ENCODE peak calls at places on chromosomes 13 and 19, in four cellular contexts. A is omental fat pad, E is Caco-2, S is heart right ventricle. O is an unnamed sample.
A peak's percentile ranks its signal among the peaks of the same experiment; 100 is the strongest.

GRCh38 chr13:33676700-33677048 is 141.3 kb upstream of the RFC3 start:
- DNase-seq in E (peak; percentile 69), A (no peak), S (peak; percentile 30), O (peak; percentile 12)

GRCh38 chr19:28594737-28595136 is 618.2 kb downstream of the UQCRFS1 start:
- DNase-seq in A (no peak), E (no peak), S (no peak), O (no peak)

GRCh38 chr19:42596391-42597071 is 1.8 kb upstream of the CEACAM8 start:
- DNase-seq in S (peak; percentile 24), A (no peak), E (no peak), O (peak; percentile 43)

GRCh38 chr13:113598481-113598880 is 13.9 kb downstream of the TFDP1 start:
- DNase-seq in E (peak; percentile 12), A (no peak), S (no peak), O (no peak)

GRCh38 chr13:48333976-48334375 is 30.4 kb downstream of the RB1 start:
- DNase-seq in S (no peak), A (no peak), E (no peak), O (no peak)

GRCh38 chr13:50376895-50377575 is 361.8 kb downstream of the KCNRG start:
- DNase-seq in S (no peak), A (no peak), E (peak; percentile 44), O (no peak)

GRCh38 chr13:30051531-30052060 is 201.2 kb upstream of the UBL3 start:
- DNase-seq in E (no peak), A (no peak), S (no peak), O (no peak)

GRCh38 chr13:45705936-45706335 is 3.8 kb downstream of the CBY2 start:
- DNase-seq in S (no peak), A (no peak), E (no peak), O (no peak)

GRCh38 chr13:47680752-47681151 is 320.3 kb downstream of the SUCLA2 start:
- DNase-seq in E (no peak), S (no peak), A (no peak), O (no peak)

GRCh38 chr19:7961930-7962626 is 18.6 kb upstream of the TIMM44 start:
- DNase-seq in S (no peak), E (no peak), A (no peak), O (no peak)

GRCh38 chr13:113616991-113617749 is 32.6 kb downstream of the TFDP1 start:
- DNase-seq in S (no peak), A (no peak), E (no peak), O (no peak)

GRCh38 chr13:44165172-44165894 is 208.3 kb upstream of the SERP2 start:
- DNase-seq in E (no peak), A (no peak), S (no peak), O (no peak)

GRCh38 chr13:52003551-52003950 is 7.7 kb downstream of the ATP7B start:
- DNase-seq in E (peak; percentile 58), S (no peak), A (no peak), O (no peak)

GRCh38 chr13:49495783-49496762 is at the start of gene PHF11:
- DNase-seq in E (peak; percentile 37), A (peak; percentile 45), S (peak; percentile 79), O (peak; percentile 94)

GRCh38 chr13:73598021-73598712 is 536.0 kb downstream of the KLF12 start:
- DNase-seq in E (no peak), A (no peak), S (no peak), O (no peak)

GRCh38 chr13:28325022-28325421 is 169.9 kb downstream of the FLT1 start:
- DNase-seq in E (no peak), A (no peak), S (no peak), O (no peak)

GRCh38 chr13:93227280-93227905 is 786 bp downstream of the GPC6 start:
- DNase-seq in A (no peak), E (no peak), S (no peak), O (no peak)

GRCh38 chr19:34960103-34960805 is 3.8 kb downstream of the ZNF792 start:
- DNase-seq in S (no peak), A (no peak), E (no peak), O (no peak)

GRCh38 chr13:63024458-63024857 is 1608.8 kb upstream of the PCDH20 start:
- DNase-seq in E (no peak), A (no peak), S (no peak), O (no peak)

GRCh38 chr13:30143671-30144400 is 163.5 kb downstream of the KATNAL1 start:
- DNase-seq in E (no peak), A (no peak), S (no peak), O (peak; percentile 62)

GRCh38 chr13:27607125-27607524 is 13.2 kb downstream of the LNX2 start:
- DNase-seq in A (no peak), E (no peak), S (no peak), O (no peak)

GRCh38 chr19:40466219-40467006 is at the start of gene SPTBN4:
- DNase-seq in S (peak; percentile 41), E (no peak), A (peak; percentile 42), O (peak; percentile 92)
- TF ChIP-seq CTCF in S (no peak), E (no peak), A (no peak), O (no peak)

DNA sequence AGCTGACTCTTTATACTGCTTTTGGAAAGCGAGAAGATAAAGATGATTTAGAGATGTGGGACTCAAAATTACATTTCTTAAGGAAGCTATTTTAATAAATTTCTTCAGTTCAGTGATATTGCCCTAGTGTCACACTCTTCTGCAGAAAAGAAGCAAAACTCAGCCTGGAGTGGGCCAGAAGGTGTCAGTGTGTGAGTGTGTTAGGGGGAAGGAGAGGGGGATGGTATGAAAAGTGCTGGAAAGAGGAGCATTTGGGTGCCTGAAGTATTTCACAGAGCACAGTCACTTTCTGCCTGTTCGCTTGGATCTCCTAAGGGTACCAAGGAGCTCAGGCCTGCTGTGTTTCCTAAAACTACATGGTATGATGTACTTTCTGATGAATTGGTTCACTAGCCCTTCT is 84.5 kb upstream of the FRY start:
- DNase-seq in S (no peak), E (no peak), A (no peak), O (no peak)
- TF ChIP-seq CTCF in S (no peak), E (no peak), A (no peak), O (no peak)

GRCh38 chr19:44943801-44944249 is 1.8 kb downstream of the APOC4 start:
- DNase-seq in A (no peak), S (peak; percentile 25), E (no peak), O (no peak)
- TF ChIP-seq CTCF in A (no peak), S (no peak), E (no peak), O (no peak)

GRCh38 chr19:15123900-15124299 is 16.7 kb downstream of the SYDE1 start:
- DNase-seq in S (peak; percentile 83), E (no peak), A (no peak), O (no peak)

GRCh38 chr19:15123031-15123890 is 16.1 kb downstream of the SYDE1 start:
- DNase-seq in E (no peak), A (no peak), S (no peak), O (no peak)

GRCh38 chr19:15126511-15126910 is 19.3 kb downstream of the SYDE1 start:
- DNase-seq in A (no peak), E (no peak), S (no peak), O (no peak)

GRCh38 chr19:15124572-15125231 is 17.5 kb downstream of the SYDE1 start:
- DNase-seq in S (no peak), E (peak; percentile 51), A (no peak), O (peak; percentile 27)

DNA sequence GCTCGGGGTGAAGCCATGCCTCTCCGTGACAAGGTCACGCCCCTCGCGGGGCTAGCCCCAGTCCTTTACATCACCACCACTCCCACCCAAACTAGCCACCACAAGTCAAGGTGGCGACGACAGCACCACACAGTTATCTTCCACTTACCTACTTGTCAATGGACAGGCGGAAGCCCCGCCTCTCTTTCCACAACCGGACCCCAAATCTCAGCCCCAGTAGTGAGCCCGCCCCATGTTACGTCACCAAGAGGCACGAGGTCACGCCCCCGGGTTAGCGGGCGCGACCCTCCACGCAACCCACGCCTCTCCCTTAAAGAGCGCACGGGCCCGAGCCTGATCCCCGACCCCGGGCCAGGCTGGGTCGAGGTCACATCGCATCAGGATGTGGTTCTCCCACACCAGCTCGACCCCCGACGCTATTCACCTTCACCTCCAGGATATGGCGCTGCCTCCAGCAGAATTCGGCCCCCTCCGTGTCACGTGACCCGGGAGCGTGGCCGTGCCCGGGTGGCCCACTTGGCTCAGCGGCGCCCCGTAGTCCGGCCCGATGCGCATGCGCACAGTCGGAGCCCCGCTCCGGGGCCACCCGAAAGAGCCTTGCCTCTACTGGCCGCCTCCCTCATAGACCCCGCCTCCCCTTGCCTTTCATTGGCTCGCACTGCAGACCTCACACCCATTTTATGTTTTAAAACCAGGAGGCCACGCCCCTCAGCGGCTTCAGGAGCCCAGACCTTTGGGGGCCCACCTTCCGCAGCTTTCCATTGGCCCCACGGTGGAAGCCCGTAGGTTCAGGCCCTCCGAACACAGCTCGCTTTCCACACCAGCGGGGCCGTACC is 18.2 kb downstream of the SYDE1 start:
- DNase-seq in S (peak; percentile 99), E (peak; percentile 98), A (peak; percentile 92), O (peak; percentile 100)
- TF ChIP-seq CTCF in S (no peak), E (no peak), A (no peak), O (no peak)

DNA sequence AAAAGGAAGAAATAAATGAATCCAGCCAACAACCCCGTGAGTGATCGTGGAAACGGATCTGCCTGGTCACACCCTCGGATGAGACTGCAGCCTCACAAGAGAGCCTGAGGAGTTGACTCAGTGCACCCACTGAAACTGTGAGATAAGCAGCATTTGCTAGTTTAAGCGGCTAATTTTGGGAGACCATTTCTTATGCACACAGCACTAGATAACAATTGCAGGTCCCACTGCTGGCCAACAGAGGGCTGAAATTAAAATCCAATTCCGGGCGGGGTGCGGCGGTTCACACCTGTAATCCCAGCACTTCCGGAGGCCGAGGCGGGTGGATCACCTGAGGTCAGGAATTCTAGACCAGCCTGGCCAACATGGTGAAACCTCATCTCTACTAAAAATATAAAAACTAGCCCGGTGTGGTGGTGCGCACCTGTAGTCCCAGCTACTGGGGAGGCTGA is 3.6 kb downstream of the UQCR11 start:
- DNase-seq in E (no peak), A (no peak), S (no peak), O (no peak)
- TF ChIP-seq CTCF in E (peak; percentile 11), A (no peak), S (no peak), O (peak; percentile 21)

GRCh38 chr13:77476456-77476855 is 59.0 kb upstream of the SCEL start:
- DNase-seq in E (no peak), S (no peak), A (no peak), O (no peak)

GRCh38 chr13:77479326-77479725 is 56.2 kb upstream of the SCEL start:
- DNase-seq in A (no peak), E (no peak), S (no peak), O (no peak)

GRCh38 chr13:77477299-77477848 is 58.1 kb upstream of the SCEL start:
- DNase-seq in E (no peak), S (no peak), A (no peak), O (no peak)

GRCh38 chr13:77480071-77480470 is 55.4 kb upstream of the SCEL start:
- DNase-seq in E (no peak), A (no peak), S (no peak), O (no peak)

DNA sequence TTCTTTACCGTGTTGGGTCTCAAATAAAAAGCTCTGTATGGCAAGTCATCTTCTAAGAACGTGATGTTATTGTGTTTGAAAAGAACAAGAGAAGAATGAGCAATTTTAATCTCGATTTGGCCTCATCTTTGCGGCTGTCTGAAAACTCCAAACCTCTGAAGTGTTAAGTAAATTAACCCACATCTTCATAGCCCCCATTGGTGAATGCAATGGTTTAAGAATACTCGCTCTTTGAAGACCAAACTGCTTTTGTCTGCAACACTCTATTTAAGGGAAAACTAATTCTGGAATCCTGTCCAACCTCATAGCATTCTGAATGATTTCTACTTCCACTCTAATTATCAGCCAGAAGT is 56.9 kb upstream of the SCEL start:
- DNase-seq in E (no peak), A (no peak), S (no peak), O (no peak)
- TF ChIP-seq CTCF in E (no peak), A (no peak), S (no peak), O (peak; percentile 14)

GRCh38 chr13:83780201-83780600 is 102.1 kb downstream of the SLITRK1 start:
- DNase-seq in A (no peak), E (peak; percentile 47), S (no peak), O (no peak)
- TF ChIP-seq CTCF in A (no peak), E (peak; percentile 62), S (no peak), O (no peak)

O was measured in activated CD8-positive, alpha-beta T cell treated with anti-CD3 and anti-CD28 coated beads for 36 hours.